ENCODE peak calls at places on chromosomes 4 and X, in nine cellular contexts. K is NCI-H510A; M is HFF-Myc; G is stimulated activated CD4-positive, alpha-beta T cell treated with anti-CD3 and anti-CD28 coated beads, Interleukin-4, amount 100 ng/mL, for 4 hours; H is activated T-cell treated with anti-CD3 and anti-CD28 coated beads for 4 hours; I is NCI-H2081; E is GM04503; T is small intestine; Z is WTC11. B is an unnamed sample.

GRCh38 chr4:72448231-72448630 is 120.8 kb downstream of the ADAMTS3 start:
- DNase-seq in M (no peak), E (no peak), H (no peak), G (no peak), Z (no peak), T (no peak), I (no peak), K (no peak), B (no peak)

GRCh38 chrX:66046612-66047235 is 6.8 kb upstream of the VSIG4 start:
- DNase-seq in T (no peak), M (no peak), I (no peak), G (peak; percentile 17), K (no peak), Z (no peak), E (no peak), H (peak; percentile 11), B (no peak)

GRCh38 chrX:134396174-134396573 is 63.8 kb upstream of the HPRT1 start:
- DNase-seq in T (peak; percentile 35), M (no peak), Z (no peak), G (no peak), I (no peak), H (no peak), E (no peak), K (no peak), B (no peak)

GRCh38 chr4:2273657-2274319 is 11.9 kb upstream of the MXD4 start:
- DNase-seq in H (no peak), I (no peak), T (no peak), K (no peak), E (no peak), Z (no peak), G (no peak), M (no peak), B (no peak)

GRCh38 chr4:2587215-2587823 is 50.9 kb downstream of the FAM193A start:
- DNase-seq in H (no peak), K (no peak), T (no peak), M (no peak), G (no peak), E (no peak), Z (no peak), I (no peak), B (no peak)

GRCh38 chr4:164779811-164780216 is 25.9 kb downstream of the SMIM31 start:
- DNase-seq in E (peak; percentile 22), T (no peak), Z (peak; percentile 53), K (no peak), H (no peak), I (peak; percentile 16), G (no peak), M (peak; percentile 10), B (peak; percentile 25)

GRCh38 chr4:186724861-186725419 is 1.3 kb upstream of the FAT1 start:
- DNase-seq in M (no peak), H (no peak), G (no peak), T (peak; percentile 56), Z (no peak), K (no peak), E (peak; percentile 10), I (no peak), B (no peak)

GRCh38 chr4:33104190-33104773 is 2384.1 kb downstream of the PCDH7 start:
- DNase-seq in Z (no peak), G (no peak), I (no peak), H (no peak), E (no peak), T (peak; percentile 2), M (no peak), K (no peak), B (no peak)

GRCh38 chr4:153485860-153486259 is 19.7 kb downstream of the TMEM131L start:
- DNase-seq in M (no peak), T (no peak), I (no peak), K (no peak), E (no peak), G (no peak), H (no peak), Z (no peak), B (no peak)

GRCh38 chrX:40260123-40260751 is 162.5 kb upstream of the BCOR start:
- DNase-seq in M (no peak), H (no peak), G (no peak), Z (no peak), E (no peak), T (no peak), K (peak; percentile 31), I (no peak), B (no peak)

GRCh38 chrX:80812176-80812575 is 2.5 kb upstream of the BRWD3 start:
- DNase-seq in G (peak; percentile 6), I (no peak), K (peak; percentile 2), T (peak; percentile 3), Z (peak; percentile 40), H (no peak), M (peak; percentile 17), E (no peak), B (no peak)

GRCh38 chr4:105895609-105896460 is 564 bp downstream of the NPNT start:
- DNase-seq in Z (peak; percentile 54), G (no peak), T (peak; percentile 58), M (no peak), E (no peak), I (peak; percentile 59), H (no peak), K (peak; percentile 3), B (no peak)

GRCh38 chr4:140996757-140997156 is 136.5 kb downstream of the RNF150 start:
- DNase-seq in T (no peak), E (peak; percentile 69), I (no peak), H (no peak), G (no peak), K (no peak), Z (no peak), M (no peak), B (no peak)

GRCh38 chrX:130788786-130789581 is 114.0 kb downstream of the ENOX2 start:
- DNase-seq in H (no peak), T (no peak), M (no peak), K (no peak), Z (no peak), I (no peak), E (no peak), G (no peak), B (no peak)

GRCh38 chrX:130654409-130654970 is 248.5 kb downstream of the ENOX2 start:
- DNase-seq in M (no peak), H (no peak), T (no peak), I (no peak), E (peak; percentile 5), G (no peak), Z (no peak), K (no peak), B (no peak)

GRCh38 chrX:103533428-103534216 is 14.3 kb upstream of the RAB40A start:
- DNase-seq in K (no peak), E (no peak), I (peak; percentile 80), M (peak; percentile 25), H (peak; percentile 63), T (peak; percentile 57), G (peak; percentile 42), Z (peak; percentile 77), B (no peak)

GRCh38 chr4:90081432-90082195 is 45.6 kb upstream of the CCSER1 start:
- DNase-seq in E (no peak), Z (no peak), T (no peak), K (peak; percentile 10), G (no peak), I (no peak), M (no peak), H (no peak), B (no peak)

GRCh38 chr4:127708985-127709384 is 21.2 kb upstream of the SLC25A31 start:
- DNase-seq in K (peak; percentile 27), Z (no peak), E (no peak), G (no peak), M (peak; percentile 66), I (no peak), T (peak; percentile 95), H (no peak), B (no peak)

GRCh38 chr4:185654311-185654710 is 119.0 kb upstream of the PDLIM3 start:
- DNase-seq in G (no peak), T (no peak), E (no peak), M (no peak), K (no peak), Z (no peak), H (no peak), I (no peak), B (no peak)

GRCh38 chrX:46044486-46044885 is 500.7 kb downstream of the ZNF674 start:
- DNase-seq in T (no peak), I (no peak), K (no peak), Z (no peak), M (no peak), G (no peak), H (no peak), E (no peak), B (no peak)

GRCh38 chrX:1291110-1291740 is 22.6 kb downstream of the CSF2RA start:
- DNase-seq in E (no peak), G (no peak), Z (no peak), K (no peak), T (no peak), H (no peak), I (no peak), M (no peak), B (no peak)

GRCh38 chrX:110214684-110215083 is 103.2 kb downstream of the AMMECR1 start:
- DNase-seq in H (no peak), Z (no peak), G (no peak), T (no peak), E (no peak), M (no peak), I (no peak), K (no peak), B (no peak)

GRCh38 chrX:104343408-104344129 is 88.8 kb upstream of the ESX1 start:
- DNase-seq in I (peak; percentile 53), Z (peak; percentile 59), M (peak; percentile 61), G (no peak), T (peak; percentile 61), H (peak; percentile 0), K (no peak), E (peak; percentile 44), B (peak; percentile 40)

GRCh38 chrX:69238153-69238959 is 73.1 kb upstream of the PJA1 start:
- DNase-seq in E (no peak), T (no peak), M (no peak), H (no peak), G (no peak), Z (no peak), K (no peak), I (no peak), B (no peak)

GRCh38 chrX:38346150-38346549 is 6.3 kb upstream of the OTC start:
- DNase-seq in G (no peak), K (no peak), M (no peak), T (no peak), E (no peak), Z (no peak), H (no peak), I (no peak), B (no peak)

GRCh38 chr4:23423540-23423939 is 466.3 kb downstream of the PPARGC1A start:
- DNase-seq in I (no peak), Z (no peak), T (no peak), M (no peak), G (no peak), H (no peak), K (no peak), E (no peak), B (no peak)

B was measured in iPS DF 19.7.